ENCODE peak calls at places on chromosomes 3 and 15, in nine cellular contexts. C is GM23248; V is HEK293T; F is NCI-H1417; U is heart left ventricle; X is ovary; Y is lung; H is stimulated activated naive CD8-positive, alpha-beta T cell treated with anti-CD3 and anti-CD28 coated beads, Interleukin-15, Interleukin-2, amounts not matched to agents 100 U/mL and 50 U/mL, for 24 hours; T is NCI-H524. J is an unnamed sample.

GRCh38 chr3:55476515-55476914 is 10.6 kb downstream of the WNT5A start:
- DNase-seq in C (peak; percentile 81), V (no peak), F (no peak), U (no peak), X (no peak), Y (no peak), H (no peak), T (no peak), J (no peak)

GRCh38 chr3:71579934-71580318 is 3.6 kb downstream of the FOXP1 start:
- DNase-seq in C (peak; percentile 66), V (no peak), F (peak; percentile 17), U (no peak), X (no peak), Y (peak; percentile 27), H (no peak), T (peak; percentile 68), J (peak; percentile 64)

GRCh38 chr3:171842864-171843511 is at the start of gene TMEM212:
- DNase-seq in C (peak; percentile 44), V (no peak), F (no peak), U (no peak), X (no peak), Y (no peak), H (no peak), T (no peak), J (no peak)

GRCh38 chr3:112778298-112779008 is 68.2 kb downstream of the CD200R1L start:
- DNase-seq in C (peak; percentile 90), V (no peak), F (no peak), U (no peak), X (no peak), Y (no peak), H (no peak), T (no peak), J (no peak)

GRCh38 chr3:195059006-195059350 is 212.0 kb downstream of the XXYLT1 start:
- DNase-seq in C (no peak), V (no peak), F (no peak), U (peak; percentile 62), X (peak; percentile 42), Y (no peak), H (no peak), T (no peak), J (no peak)

GRCh38 chr3:153289334-153289808 is 127.3 kb downstream of the RAP2B start:
- DNase-seq in C (peak; percentile 74), V (no peak), F (no peak), U (no peak), X (no peak), Y (no peak), H (no peak), T (no peak), J (no peak)

GRCh38 chr3:127467386-127467785 is 123.1 kb downstream of the TPRA1 start:
- DNase-seq in C (no peak), V (no peak), F (no peak), U (no peak), X (no peak), Y (no peak), H (peak; percentile 19), T (no peak), J (no peak)

GRCh38 chr15:49064281-49064653 is 18.0 kb upstream of the SECISBP2L start:
- DNase-seq in C (no peak), V (no peak), F (no peak), U (no peak), X (no peak), Y (no peak), H (no peak), T (no peak), J (no peak)

GRCh38 chr3:6108957-6109356 is 752.0 kb upstream of the GRM7 start:
- DNase-seq in C (no peak), V (no peak), F (no peak), U (no peak), X (no peak), Y (no peak), H (no peak), T (no peak), J (no peak)

GRCh38 chr3:130490246-130490645 is 26.7 kb upstream of the COL6A6 start:
- DNase-seq in C (peak; percentile 67), V (no peak), F (no peak), U (no peak), X (no peak), Y (no peak), H (no peak), T (no peak), J (no peak)

GRCh38 chr15:61654918-61655317 is 405.3 kb downstream of the VPS13C start:
- DNase-seq in C (no peak), V (no peak), F (no peak), U (no peak), X (peak; percentile 74), Y (no peak), H (no peak), T (no peak), J (no peak)

GRCh38 chr15:51620647-51621046 is 1.9 kb downstream of the DMXL2 start:
- DNase-seq in C (no peak), V (no peak), F (peak; percentile 9), U (no peak), X (no peak), Y (no peak), H (no peak), T (peak; percentile 83), J (no peak)

GRCh38 chr3:51620543-51620942 is 50.5 kb upstream of the TEX264 start:
- DNase-seq in C (peak; percentile 53), V (no peak), F (no peak), U (no peak), X (no peak), Y (no peak), H (no peak), T (no peak), J (no peak)

GRCh38 chr3:72290859-72291641 is 506.1 kb upstream of the PROK2 start:
- DNase-seq in C (no peak), V (no peak), F (no peak), U (no peak), X (no peak), Y (no peak), H (no peak), T (no peak), J (no peak)

GRCh38 chr15:101358895-101359294 is 63.8 kb upstream of the SNRPA1 start:
- DNase-seq in C (peak; percentile 6), V (no peak), F (no peak), U (peak; percentile 71), X (no peak), Y (no peak), H (no peak), T (no peak), J (peak; percentile 24)

GRCh38 chr15:66765478-66766281 is 63.6 kb downstream of the SMAD6 start:
- DNase-seq in C (peak; percentile 73), V (no peak), F (no peak), U (peak; percentile 45), X (peak; percentile 43), Y (peak; percentile 93), H (no peak), T (no peak), J (no peak)

GRCh38 chr15:76823903-76824302 is 81.2 kb downstream of the SCAPER start:
- DNase-seq in C (no peak), V (no peak), F (peak; percentile 69), U (no peak), X (no peak), Y (no peak), H (no peak), T (no peak), J (peak; percentile 46)

GRCh38 chr3:52670621-52671521 is 14.8 kb downstream of the PBRM1 start:
- DNase-seq in C (peak; percentile 98), V (no peak), F (no peak), U (no peak), X (peak; percentile 51), Y (peak; percentile 33), H (peak; percentile 40), T (no peak), J (no peak)

GRCh38 chr3:86954751-86955150 is 36.2 kb downstream of the VGLL3 start:
- DNase-seq in C (peak; percentile 40), V (no peak), F (no peak), U (no peak), X (no peak), Y (no peak), H (no peak), T (peak; percentile 81), J (peak; percentile 40)

GRCh38 chr3:28915711-28916481 is 365.0 kb upstream of the RBMS3 start:
- DNase-seq in C (peak; percentile 75), V (peak; percentile 39), F (peak; percentile 1), U (no peak), X (no peak), Y (no peak), H (peak; percentile 10), T (peak; percentile 63), J (no peak)

J was measured in NCI-H2171 treated with DMSO at 0.1 percent for 48 hours.